ENCODE peak calls at places on chromosome 3, in five cellular contexts. S, Y, G, C and D are unnamed samples.

GRCh38 chr3:62529230-62529629 is 155.9 kb upstream of the FEZF2 start:
- DNase-seq in S (peak), Y (no peak), G (no peak), C (no peak), D (peak)

GRCh38 chr3:141094851-141095545 is 43.9 kb downstream of the SPSB4 start:
- DNase-seq in S (no peak), Y (no peak), G (no peak), C (no peak), D (peak)

GRCh38 chr3:180808823-180809575 is 103.5 kb upstream of the FXR1 start:
- DNase-seq in S (no peak), Y (no peak), G (no peak), C (no peak), D (no peak)

GRCh38 chr3:196080997-196081833 is 675 bp downstream of the TFRC start:
- DNase-seq in S (peak), Y (peak), G (no peak), C (peak), D (peak)

GRCh38 chr3:170277833-170278586 is 55.8 kb downstream of the PRKCI start:
- DNase-seq in S (no peak), Y (no peak), G (no peak), C (no peak), D (no peak)

GRCh38 chr3:152379415-152380042 is 110.8 kb downstream of the MBNL1 start:
- DNase-seq in S (no peak), Y (no peak), G (no peak), C (no peak), D (peak)

GRCh38 chr3:114499986-114500385 is 206.2 kb downstream of the TIGIT start:
- DNase-seq in S (no peak), Y (no peak), G (peak), C (no peak), D (no peak)

GRCh38 chr3:33544126-33544525 is 103.9 kb upstream of the UBP1 start:
- DNase-seq in S (no peak), Y (no peak), G (no peak), C (no peak), D (peak)

GRCh38 chr3:100697183-100697582 is 12.1 kb upstream of the TFG start:
- DNase-seq in S (no peak), Y (no peak), G (no peak), C (no peak), D (no peak)

GRCh38 chr3:54939591-54940300 is 11.9 kb upstream of the LRTM1 start:
- DNase-seq in S (no peak), Y (no peak), G (no peak), C (no peak), D (peak)

GRCh38 chr3:149501524-149501923 is 27.0 kb downstream of the TM4SF4 start:
- DNase-seq in S (no peak), Y (no peak), G (no peak), C (no peak), D (peak)

GRCh38 chr3:187918081-187918644 is 172.9 kb upstream of the BCL6 start:
- DNase-seq in S (no peak), Y (no peak), G (no peak), C (no peak), D (no peak)

GRCh38 chr3:144556392-144556791 is 584.8 kb downstream of the DIPK2A start:
- DNase-seq in S (no peak), Y (no peak), G (peak), C (no peak), D (peak)

GRCh38 chr3:133536635-133536980 is 36.9 kb upstream of the CDV3 start:
- DNase-seq in S (no peak), Y (no peak), G (no peak), C (no peak), D (no peak)

GRCh38 chr3:86865506-86865905 is 125.4 kb downstream of the VGLL3 start:
- DNase-seq in S (no peak), Y (no peak), G (no peak), C (no peak), D (peak)

GRCh38 chr3:101925564-101925963 is 76.2 kb downstream of the NFKBIZ start:
- DNase-seq in S (no peak), Y (no peak), G (no peak), C (no peak), D (no peak)

GRCh38 chr3:14282001-14282705 is 103.5 kb downstream of the LSM3 start:
- DNase-seq in S (no peak), Y (no peak), G (no peak), C (no peak), D (no peak)

GRCh38 chr3:133644768-133645167 is 17.0 kb downstream of the TOPBP1 start:
- DNase-seq in S (no peak), Y (no peak), G (no peak), C (no peak), D (peak)

GRCh38 chr3:183895296-183895695 is 10.6 kb upstream of the PARL start:
- DNase-seq in S (peak), Y (no peak), G (no peak), C (peak), D (peak)

GRCh38 chr3:98780343-98780742 is 17.2 kb downstream of the ST3GAL6 start:
- DNase-seq in S (no peak), Y (no peak), G (no peak), C (no peak), D (no peak)

GRCh38 chr3:187193181-187193580 is 4.1 kb upstream of the RTP1 start:
- DNase-seq in S (no peak), Y (no peak), G (no peak), C (no peak), D (peak)

GRCh38 chr3:176296066-176296597 is 901.1 kb downstream of the TBL1XR1 start:
- DNase-seq in S (no peak), Y (no peak), G (no peak), C (no peak), D (peak)

GRCh38 chr3:195838714-195839113 is 27.0 kb upstream of the MUC4 start:
- DNase-seq in S (no peak), Y (no peak), G (no peak), C (no peak), D (no peak)

GRCh38 chr3:156812521-156813335 is 13.4 kb upstream of the LEKR1 start:
- DNase-seq in S (no peak), Y (no peak), G (no peak), C (no peak), D (peak)

GRCh38 chr3:53195602-53196574 is 34.9 kb downstream of the PRKCD start:
- DNase-seq in S (peak), Y (peak), G (no peak), C (peak), D (peak)

GRCh38 chr3:197454014-197454413 is 101.8 kb downstream of the BDH1 start:
- DNase-seq in S (no peak), Y (no peak), G (no peak), C (peak), D (peak)

GRCh38 chr3:76789262-76789661 is 250.6 kb upstream of the ROBO2 start:
- DNase-seq in S (no peak), Y (no peak), G (no peak), C (no peak), D (no peak)

GRCh38 chr3:170815340-170815739 is 54.7 kb downstream of the RPL22L1 start:
- DNase-seq in S (no peak), Y (no peak), G (no peak), C (no peak), D (no peak)

GRCh38 chr3:13073976-13074375 is 747 bp upstream of the IQSEC1 start:
- DNase-seq in S (no peak), Y (no peak), G (no peak), C (no peak), D (no peak)

GRCh38 chr3:124174910-124175874 is 183.3 kb upstream of the ROPN1 start:
- DNase-seq in S (no peak), Y (no peak), G (no peak), C (no peak), D (no peak)

GRCh38 chr3:190076601-190077444 is 43.9 kb downstream of the P3H2 start:
- DNase-seq in S (no peak), Y (no peak), G (no peak), C (no peak), D (peak)

GRCh38 chr3:85589145-85589544 is 630.4 kb downstream of the CADM2 start:
- DNase-seq in S (no peak), Y (no peak), G (no peak), C (no peak), D (peak)

GRCh38 chr3:13224967-13225366 is 151.7 kb upstream of the IQSEC1 start:
- DNase-seq in S (no peak), Y (no peak), G (no peak), C (no peak), D (no peak)

GRCh38 chr3:31614162-31614921 is 81.6 kb downstream of the STT3B start:
- DNase-seq in S (no peak), Y (no peak), G (no peak), C (no peak), D (peak)

GRCh38 chr3:51955175-51955892 is at the start of gene GPR62:
- DNase-seq in S (no peak), Y (no peak), G (no peak), C (no peak), D (no peak)

GRCh38 chr3:13538520-13539284 is 10.2 kb upstream of the FBLN2 start:
- DNase-seq in S (no peak), Y (no peak), G (no peak), C (no peak), D (peak)

GRCh38 chr3:177596822-177597271 is 399.6 kb upstream of the TBL1XR1 start:
- DNase-seq in S (no peak), Y (no peak), G (no peak), C (no peak), D (peak)

GRCh38 chr3:196163687-196164493 is 47.3 kb downstream of the ZDHHC19 start:
- DNase-seq in S (no peak), Y (no peak), G (no peak), C (no peak), D (no peak)

GRCh38 chr3:48426944-48427629 is 2.8 kb downstream of the PLXNB1 start:
- DNase-seq in S (no peak), Y (no peak), G (no peak), C (no peak), D (peak)

GRCh38 chr3:27686642-27687041 is 35.5 kb downstream of the EOMES start:
- DNase-seq in S (no peak), Y (no peak), G (no peak), C (no peak), D (peak)